ENCODE peak calls at places on chromosomes 6 and 20, in five cellular contexts. L is activated CD4-positive, alpha-beta T cell treated with anti-CD3 and anti-CD28 coated beads, Interleukin-2, amount 50 U/mL, for 1 hour; N is stimulated activated CD4-positive, alpha-beta T cell treated with anti-CD3 and anti-CD28 coated beads, Interleukin-15, amount 100 ng/mL, for 24 hours; Z is islet precursor cell; T is GM03348. O is an unnamed sample.

GRCh38 chr20:35342154-35342769 is 50.0 kb upstream of the FAM83C start:
- DNase-seq in N (no peak), L (no peak), T (no peak), Z (no peak), O (no peak)

GRCh38 chr6:154341876-154342275 is 14.7 kb downstream of the IPCEF1 start:
- DNase-seq in N (no peak), T (no peak), L (no peak), Z (peak), O (no peak)

GRCh38 chr20:1844723-1845523 is 50.3 kb upstream of the SIRPA start:
- DNase-seq in N (peak), Z (no peak), T (no peak), L (no peak), O (peak)

GRCh38 chr20:50645253-50646068 is 45.9 kb downstream of the RIPOR3 start:
- DNase-seq in T (peak), N (no peak), L (no peak), Z (peak), O (no peak)

GRCh38 chr20:2080532-2081224 is 20.9 kb upstream of the STK35 start:
- DNase-seq in N (no peak), L (no peak), T (no peak), Z (no peak), O (no peak)

GRCh38 chr6:89724981-89725380 is 86.4 kb upstream of the LYRM2 start:
- DNase-seq in T (no peak), N (no peak), Z (no peak), L (no peak), O (no peak)

GRCh38 chr6:35547666-35548065 is 35.0 kb upstream of the TULP1 start:
- DNase-seq in T (no peak), Z (no peak), L (no peak), N (no peak), O (no peak)

GRCh38 chr20:23167436-23167835 is 81.3 kb upstream of the CD93 start:
- DNase-seq in Z (no peak), L (no peak), N (no peak), T (no peak), O (no peak)

GRCh38 chr20:21099653-21100589 is 6.2 kb downstream of the LINC00237 start:
- DNase-seq in T (peak), L (no peak), N (peak), Z (no peak), O (peak)

GRCh38 chr20:58630063-58630462 is 21.0 kb upstream of the STX16 start:
- DNase-seq in Z (no peak), L (no peak), N (no peak), T (peak), O (no peak)

GRCh38 chr20:45293041-45294002 is 13.3 kb upstream of the RBPJL start:
- DNase-seq in N (peak), Z (peak), L (peak), T (peak), O (peak)

GRCh38 chr20:19888269-19888669 is 128.9 kb upstream of the NAA20 start:
- DNase-seq in T (no peak), L (no peak), N (no peak), Z (no peak), O (no peak)

GRCh38 chr6:73203098-73203497 is 22.2 kb downstream of the KHDC1L start:
- DNase-seq in T (no peak), Z (no peak), N (no peak), L (no peak), O (no peak)